ENCODE peak calls at places on chromosomes 12 and 14, in seven cellular contexts. One of them, this sample, is unnamed.

GRCh38 chr14:77859934-77860570 is 60.1 kb downstream of the ADCK1 start:
- DNase-seq in K562: peak; percentile 74
- DNase-seq in AG04449: no peak
- DNase-seq in body of pancreas: no peak
- DNase-seq in lower lobe of right lung: no peak
- DNase-seq in GM12864: no peak
- DNase-seq in CD4-positive, alpha-beta T cell: no peak
- DNase-seq in this sample: no peak

GRCh38 chr12:42981379-42981778 is 391.8 kb upstream of the PRICKLE1 start:
- DNase-seq in GM12864: no peak
- DNase-seq in CD4-positive, alpha-beta T cell: no peak
- DNase-seq in lower lobe of right lung: no peak
- DNase-seq in body of pancreas: no peak
- DNase-seq in AG04449: no peak
- DNase-seq in K562: no peak
- DNase-seq in this sample: peak; percentile 70

GRCh38 chr14:19878029-19878642 is 3.2 kb downstream of the OR4K2 start:
- DNase-seq in CD4-positive, alpha-beta T cell: no peak
- DNase-seq in lower lobe of right lung: no peak
- DNase-seq in GM12864: peak; percentile 12
- DNase-seq in K562: peak; percentile 17
- DNase-seq in body of pancreas: no peak
- DNase-seq in AG04449: no peak
- DNase-seq in this sample: peak; percentile 49

GRCh38 chr14:75831971-75832370 is 149.8 kb downstream of the TGFB3 start:
- DNase-seq in K562: peak; percentile 25
- DNase-seq in CD4-positive, alpha-beta T cell: no peak
- DNase-seq in AG04449: no peak
- DNase-seq in body of pancreas: peak; percentile 80
- DNase-seq in lower lobe of right lung: no peak
- DNase-seq in GM12864: no peak
- DNase-seq in this sample: peak; percentile 50

GRCh38 chr12:32435921-32436710 is 36.8 kb downstream of the FGD4 start:
- DNase-seq in K562: no peak
- DNase-seq in GM12864: no peak
- DNase-seq in lower lobe of right lung: no peak
- DNase-seq in CD4-positive, alpha-beta T cell: no peak
- DNase-seq in AG04449: no peak
- DNase-seq in body of pancreas: no peak
- DNase-seq in this sample: no peak

GRCh38 chr12:65826513-65827171 is 2.4 kb downstream of the HMGA2 start:
- DNase-seq in GM12864: no peak
- DNase-seq in AG04449: no peak
- DNase-seq in lower lobe of right lung: no peak
- DNase-seq in CD4-positive, alpha-beta T cell: no peak
- DNase-seq in K562: no peak
- DNase-seq in body of pancreas: no peak
- DNase-seq in this sample: peak; percentile 55

GRCh38 chr12:100422646-100423045 is 51.0 kb upstream of the NR1H4 start:
- DNase-seq in K562: no peak
- DNase-seq in GM12864: no peak
- DNase-seq in CD4-positive, alpha-beta T cell: no peak
- DNase-seq in body of pancreas: no peak
- DNase-seq in lower lobe of right lung: no peak
- DNase-seq in AG04449: no peak
- DNase-seq in this sample: no peak

GRCh38 chr14:91924871-91925726 is 22.4 kb downstream of the FBLN5 start:
- DNase-seq in CD4-positive, alpha-beta T cell: no peak
- DNase-seq in AG04449: no peak
- DNase-seq in GM12864: no peak
- DNase-seq in lower lobe of right lung: no peak
- DNase-seq in K562: no peak
- DNase-seq in body of pancreas: no peak
- DNase-seq in this sample: no peak

GRCh38 chr12:122276242-122276641 is 9.9 kb upstream of the VPS33A start:
- DNase-seq in GM12864: no peak
- DNase-seq in CD4-positive, alpha-beta T cell: no peak
- DNase-seq in body of pancreas: no peak
- DNase-seq in lower lobe of right lung: no peak
- DNase-seq in AG04449: no peak
- DNase-seq in K562: no peak
- DNase-seq in this sample: no peak

GRCh38 chr14:104824353-104824997 is 23.6 kb downstream of the ZBTB42 start:
- DNase-seq in CD4-positive, alpha-beta T cell: no peak
- DNase-seq in K562: no peak
- DNase-seq in lower lobe of right lung: no peak
- DNase-seq in AG04449: no peak
- DNase-seq in body of pancreas: no peak
- DNase-seq in GM12864: no peak
- DNase-seq in this sample: no peak

GRCh38 chr14:104822821-104823615 is 22.1 kb downstream of the ZBTB42 start:
- DNase-seq in lower lobe of right lung: no peak
- DNase-seq in GM12864: no peak
- DNase-seq in CD4-positive, alpha-beta T cell: no peak
- DNase-seq in K562: no peak
- DNase-seq in body of pancreas: no peak
- DNase-seq in AG04449: no peak
- DNase-seq in this sample: no peak

GRCh38 chr14:104827173-104828055 is 26.5 kb downstream of the ZBTB42 start:
- DNase-seq in CD4-positive, alpha-beta T cell: peak; percentile 40
- DNase-seq in GM12864: no peak
- DNase-seq in AG04449: no peak
- DNase-seq in K562: peak; percentile 78
- DNase-seq in body of pancreas: peak; percentile 49
- DNase-seq in lower lobe of right lung: peak; percentile 65
- DNase-seq in this sample: no peak

GRCh38 chr14:104826858-104827172 is 25.9 kb downstream of the ZBTB42 start:
- DNase-seq in body of pancreas: no peak
- DNase-seq in lower lobe of right lung: no peak
- DNase-seq in GM12864: no peak
- DNase-seq in K562: no peak
- DNase-seq in CD4-positive, alpha-beta T cell: no peak
- DNase-seq in AG04449: no peak
- DNase-seq in this sample: no peak

DNA sequence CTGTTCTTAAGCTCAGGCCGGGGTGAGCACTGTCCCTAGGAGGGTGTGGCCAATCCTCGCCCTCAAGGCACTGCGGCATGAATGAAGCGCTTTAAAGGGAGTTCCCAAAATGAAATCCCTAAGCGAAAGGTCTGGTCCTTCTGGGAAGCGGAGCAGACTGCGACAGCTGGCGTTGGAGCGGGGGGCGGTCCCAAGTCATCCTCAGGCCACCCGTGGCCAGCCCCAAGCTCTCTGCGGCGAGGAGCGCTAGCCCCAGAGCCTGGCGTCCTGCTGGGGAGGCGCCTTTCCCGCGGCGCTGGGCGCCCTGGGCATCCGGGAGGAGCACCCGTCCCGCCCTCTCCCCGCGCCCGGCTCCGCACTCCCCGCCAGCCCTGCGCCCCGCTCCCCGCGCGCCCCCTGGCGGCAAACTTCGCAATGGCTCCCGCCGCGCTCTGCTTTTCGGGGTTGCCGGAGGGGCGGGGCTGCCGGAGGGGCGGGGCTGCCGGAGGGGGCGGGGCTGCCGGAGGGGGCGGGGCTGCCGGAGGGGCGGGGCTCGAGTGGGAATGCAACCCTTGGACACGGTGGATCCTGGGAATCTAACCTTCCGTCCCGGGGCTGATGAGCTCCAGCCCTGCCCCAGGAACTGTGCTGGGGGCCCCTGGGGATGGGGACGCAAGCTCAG is 25.4 kb downstream of the ZBTB42 start:
- DNase-seq in K562: peak; percentile 87
- DNase-seq in lower lobe of right lung: peak; percentile 93
- DNase-seq in CD4-positive, alpha-beta T cell: peak; percentile 94
- DNase-seq in GM12864: no peak
- DNase-seq in AG04449: no peak
- DNase-seq in body of pancreas: peak; percentile 94
- DNase-seq in this sample: peak; percentile 82
- TF ChIP-seq CTCF in K562: peak; percentile 66
- TF ChIP-seq CTCF in lower lobe of right lung: peak; percentile 69
- TF ChIP-seq CTCF in CD4-positive, alpha-beta T cell: peak; percentile 74
- TF ChIP-seq CTCF in GM12864: peak; percentile 58
- TF ChIP-seq CTCF in AG04449: peak; percentile 78
- TF ChIP-seq CTCF in body of pancreas: peak; percentile 64
- TF ChIP-seq CTCF in this sample: peak; percentile 94

GRCh38 chr14:81170829-81171195 is 49.9 kb downstream of the GTF2A1 start:
- DNase-seq in lower lobe of right lung: no peak
- DNase-seq in GM12864: no peak
- DNase-seq in K562: no peak
- DNase-seq in AG04449: no peak
- DNase-seq in body of pancreas: no peak
- DNase-seq in CD4-positive, alpha-beta T cell: no peak
- DNase-seq in this sample: no peak
- TF ChIP-seq CTCF in lower lobe of right lung: no peak
- TF ChIP-seq CTCF in GM12864: no peak
- TF ChIP-seq CTCF in K562: no peak
- TF ChIP-seq CTCF in AG04449: no peak
- TF ChIP-seq CTCF in body of pancreas: no peak
- TF ChIP-seq CTCF in CD4-positive, alpha-beta T cell: peak; percentile 33
- TF ChIP-seq CTCF in this sample: no peak

DNA sequence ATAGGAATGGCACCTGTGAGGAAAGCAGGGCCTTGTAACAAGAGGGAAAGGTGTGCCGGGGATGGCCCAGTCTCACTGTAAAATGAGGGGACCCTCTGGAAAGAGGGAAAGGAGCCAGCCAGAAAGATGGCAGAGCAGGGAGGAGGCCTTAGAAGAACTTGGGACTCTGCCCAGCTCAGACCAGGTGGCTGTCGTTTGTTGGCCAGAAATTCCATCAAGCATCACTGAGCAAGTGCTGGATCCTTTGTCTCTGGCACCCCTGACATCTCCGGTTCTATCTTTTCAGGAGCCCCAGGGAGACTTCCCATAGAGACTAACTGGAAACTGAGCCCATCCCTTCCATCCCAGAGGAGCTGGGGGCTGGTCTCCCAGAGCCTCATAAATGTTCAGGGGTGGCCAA is 43.3 kb downstream of the DEGS2 start:
- DNase-seq in AG04449: no peak
- DNase-seq in GM12864: no peak
- DNase-seq in lower lobe of right lung: no peak
- DNase-seq in body of pancreas: no peak
- DNase-seq in CD4-positive, alpha-beta T cell: no peak
- DNase-seq in K562: no peak
- DNase-seq in this sample: no peak
- TF ChIP-seq CTCF in AG04449: no peak
- TF ChIP-seq CTCF in GM12864: no peak
- TF ChIP-seq CTCF in lower lobe of right lung: no peak
- TF ChIP-seq CTCF in body of pancreas: no peak
- TF ChIP-seq CTCF in CD4-positive, alpha-beta T cell: no peak
- TF ChIP-seq CTCF in K562: no peak
- TF ChIP-seq CTCF in this sample: no peak

GRCh38 chr12:109018276-109018675 is 2.6 kb downstream of the SVOP start:
- DNase-seq in GM12864: no peak
- DNase-seq in AG04449: no peak
- DNase-seq in lower lobe of right lung: no peak
- DNase-seq in body of pancreas: no peak
- DNase-seq in K562: no peak
- DNase-seq in CD4-positive, alpha-beta T cell: no peak
- DNase-seq in this sample: no peak

GRCh38 chr12:109020136-109020535 is 732 bp downstream of the SVOP start:
- DNase-seq in AG04449: no peak
- DNase-seq in K562: no peak
- DNase-seq in body of pancreas: no peak
- DNase-seq in lower lobe of right lung: no peak
- DNase-seq in GM12864: no peak
- DNase-seq in CD4-positive, alpha-beta T cell: no peak
- DNase-seq in this sample: no peak

GRCh38 chr12:109016016-109016415 is 4.9 kb downstream of the SVOP start:
- DNase-seq in CD4-positive, alpha-beta T cell: no peak
- DNase-seq in body of pancreas: no peak
- DNase-seq in lower lobe of right lung: no peak
- DNase-seq in GM12864: no peak
- DNase-seq in K562: no peak
- DNase-seq in AG04449: no peak
- DNase-seq in this sample: no peak

GRCh38 chr12:109016978-109017377 is 3.9 kb downstream of the SVOP start:
- DNase-seq in CD4-positive, alpha-beta T cell: no peak
- DNase-seq in lower lobe of right lung: no peak
- DNase-seq in body of pancreas: no peak
- DNase-seq in GM12864: no peak
- DNase-seq in AG04449: no peak
- DNase-seq in K562: no peak
- DNase-seq in this sample: no peak

DNA sequence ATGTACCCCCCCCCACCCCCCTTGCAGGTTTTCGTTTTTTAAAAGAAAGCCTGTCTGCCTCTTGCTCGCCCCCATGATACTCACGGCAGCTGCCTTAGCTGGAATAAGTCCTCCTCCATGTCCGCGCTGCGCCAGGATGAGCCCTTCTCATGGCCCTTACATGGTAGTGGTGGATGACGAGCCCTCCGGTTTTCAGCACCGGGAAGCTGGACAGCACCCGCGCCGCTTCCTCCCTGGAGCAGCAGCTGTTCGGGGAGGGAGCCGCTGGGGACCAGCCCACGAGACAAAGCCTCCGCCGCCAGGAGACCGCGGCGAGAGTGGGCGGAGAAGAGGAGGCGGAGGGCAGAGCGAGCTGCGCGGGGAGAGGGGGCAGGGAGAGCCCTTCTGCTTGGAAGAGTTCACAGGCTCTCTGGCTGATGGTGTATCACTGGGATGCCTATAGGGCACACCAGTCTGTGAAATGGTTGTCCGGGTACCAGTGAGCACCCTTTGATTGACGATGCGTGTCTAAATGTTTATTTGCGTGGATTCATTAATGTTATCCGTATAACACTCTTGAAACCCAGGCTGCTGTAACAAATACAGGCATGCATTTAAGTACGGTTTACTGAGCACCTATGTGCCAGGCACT is at the start of gene SVOP:
- DNase-seq in body of pancreas: peak; percentile 73
- DNase-seq in K562: peak; percentile 77
- DNase-seq in GM12864: no peak
- DNase-seq in AG04449: peak; percentile 17
- DNase-seq in lower lobe of right lung: peak; percentile 79
- DNase-seq in CD4-positive, alpha-beta T cell: no peak
- DNase-seq in this sample: peak; percentile 70
- TF ChIP-seq CTCF in body of pancreas: no peak
- TF ChIP-seq CTCF in K562: no peak
- TF ChIP-seq CTCF in GM12864: no peak
- TF ChIP-seq CTCF in AG04449: no peak
- TF ChIP-seq CTCF in lower lobe of right lung: no peak
- TF ChIP-seq CTCF in CD4-positive, alpha-beta T cell: no peak
- TF ChIP-seq CTCF in this sample: no peak

DNA sequence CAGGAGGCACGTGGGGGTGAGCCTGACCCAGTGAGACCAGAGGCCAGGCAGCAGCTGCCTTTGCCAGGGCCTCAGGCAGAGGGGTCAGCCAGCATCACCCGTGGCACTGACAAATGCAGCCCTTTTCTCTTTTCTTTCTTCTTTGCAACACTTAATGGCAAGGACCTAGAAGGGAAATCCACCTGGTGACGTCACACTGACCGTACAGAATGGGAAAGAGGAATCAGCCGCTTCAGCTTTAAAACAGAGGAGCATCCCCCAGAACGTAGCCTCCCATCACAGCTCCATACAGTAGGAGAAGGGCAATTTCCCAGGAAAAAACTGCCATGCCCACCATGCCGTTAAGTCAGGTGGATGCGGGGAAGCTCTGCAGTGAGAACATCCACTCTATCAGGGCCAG is 228.1 kb downstream of the SLC15A4 start:
- DNase-seq in lower lobe of right lung: no peak
- DNase-seq in body of pancreas: no peak
- DNase-seq in K562: no peak
- DNase-seq in AG04449: no peak
- DNase-seq in GM12864: no peak
- DNase-seq in CD4-positive, alpha-beta T cell: no peak
- DNase-seq in this sample: no peak
- TF ChIP-seq CTCF in lower lobe of right lung: no peak
- TF ChIP-seq CTCF in body of pancreas: no peak
- TF ChIP-seq CTCF in K562: no peak
- TF ChIP-seq CTCF in AG04449: no peak
- TF ChIP-seq CTCF in GM12864: no peak
- TF ChIP-seq CTCF in CD4-positive, alpha-beta T cell: no peak
- TF ChIP-seq CTCF in this sample: no peak